ENCODE peak calls at places on chromosomes 6 and 20, in eight cellular contexts. P, Y, X, J, S, T, E and F are unnamed samples.
A peak's percentile ranks its signal among the peaks of the same experiment; 100 is the strongest.

GRCh38 chr6:125099211-125100017 is 54.2 kb upstream of the TPD52L1 start:
- DNase-seq in P (peak; percentile 73), E (no peak), Y (peak; percentile 77), J (peak; percentile 85), S (peak; percentile 54), X (no peak), T (no peak), F (peak; percentile 72)

GRCh38 chr20:37340998-37341397 is 4.9 kb upstream of the SRC start:
- DNase-seq in E (no peak), X (no peak), S (no peak), J (no peak), P (no peak), T (no peak), Y (no peak), F (no peak)

GRCh38 chr20:1491281-1491840 is at the start of gene SIRPB2:
- DNase-seq in Y (no peak), P (no peak), E (no peak), J (peak; percentile 39), X (no peak), S (no peak), T (no peak), F (no peak)

GRCh38 chr20:42435230-42435629 is 754.5 kb downstream of the PTPRT start:
- DNase-seq in E (no peak), J (no peak), P (no peak), X (no peak), Y (no peak), T (no peak), S (no peak), F (no peak)

GRCh38 chr6:116971959-116972358 is 94.9 kb downstream of the RFX6 start:
- DNase-seq in Y (peak; percentile 54), J (peak; percentile 19), P (peak; percentile 47), T (no peak), S (no peak), E (no peak), X (no peak), F (peak; percentile 61)

GRCh38 chr20:618980-619379 is 8.9 kb upstream of the TCF15 start:
- DNase-seq in X (no peak), Y (no peak), J (no peak), E (no peak), S (no peak), P (no peak), T (no peak), F (no peak)

GRCh38 chr6:13484138-13484708 is 3.2 kb downstream of the GFOD1 start:
- DNase-seq in P (no peak), T (no peak), X (no peak), S (no peak), E (no peak), J (no peak), Y (no peak), F (no peak)

GRCh38 chr20:37943501-37944455 is 40.9 kb downstream of the VSTM2L start:
- DNase-seq in J (no peak), S (peak; percentile 31), T (no peak), Y (no peak), X (no peak), E (no peak), P (no peak), F (no peak)

GRCh38 chr6:3481640-3482039 is 24.8 kb upstream of the SLC22A23 start:
- DNase-seq in T (no peak), S (no peak), P (no peak), Y (no peak), X (no peak), J (no peak), E (no peak), F (no peak)

GRCh38 chr20:47493175-47493953 is 8.3 kb upstream of the NCOA3 start:
- DNase-seq in S (peak; percentile 84), P (peak; percentile 83), J (no peak), E (peak; percentile 47), X (peak; percentile 24), T (peak; percentile 50), Y (peak; percentile 84), F (peak; percentile 56)